ENCODE peak calls at places on chromosomes 2 and 18, in ten cellular contexts. One of them, this sample, is unnamed.

GRCh38 chr2:99398303-99398702 is 61.1 kb downstream of the EIF5B start:
- DNase-seq in NCI-H146: no peak
- DNase-seq in fibroblast of the aortic adventitia: no peak
- DNase-seq in stimulated activated naive CD4-positive, alpha-beta T cell: no peak
- DNase-seq in NCI-H2171 treated with DMSO at 0.1 percent for 48 hours: no peak
- DNase-seq in T-helper 1 cell: no peak
- DNase-seq in neuronal stem cell: no peak
- DNase-seq in skeletal muscle cell: no peak
- DNase-seq in transverse colon: no peak
- DNase-seq in mucosa of descending colon: no peak
- DNase-seq in this sample: no peak

GRCh38 chr2:230713331-230714121 is 884 bp downstream of the CAB39 start:
- DNase-seq in transverse colon: peak
- DNase-seq in T-helper 1 cell: peak
- DNase-seq in stimulated activated naive CD4-positive, alpha-beta T cell: peak
- DNase-seq in skeletal muscle cell: no peak
- DNase-seq in NCI-H2171 treated with DMSO at 0.1 percent for 48 hours: no peak
- DNase-seq in mucosa of descending colon: peak
- DNase-seq in fibroblast of the aortic adventitia: peak
- DNase-seq in neuronal stem cell: peak
- DNase-seq in NCI-H146: peak
- DNase-seq in this sample: peak

GRCh38 chr2:84823229-84823628 is 57.7 kb downstream of the TRABD2A start:
- DNase-seq in transverse colon: no peak
- DNase-seq in fibroblast of the aortic adventitia: no peak
- DNase-seq in stimulated activated naive CD4-positive, alpha-beta T cell: no peak
- DNase-seq in T-helper 1 cell: no peak
- DNase-seq in NCI-H146: no peak
- DNase-seq in NCI-H2171 treated with DMSO at 0.1 percent for 48 hours: no peak
- DNase-seq in neuronal stem cell: no peak
- DNase-seq in skeletal muscle cell: no peak
- DNase-seq in mucosa of descending colon: no peak
- DNase-seq in this sample: no peak

GRCh38 chr2:150091896-150092295 is 395.6 kb downstream of the RND3 start:
- DNase-seq in fibroblast of the aortic adventitia: no peak
- DNase-seq in stimulated activated naive CD4-positive, alpha-beta T cell: no peak
- DNase-seq in T-helper 1 cell: no peak
- DNase-seq in neuronal stem cell: no peak
- DNase-seq in NCI-H2171 treated with DMSO at 0.1 percent for 48 hours: no peak
- DNase-seq in mucosa of descending colon: no peak
- DNase-seq in transverse colon: no peak
- DNase-seq in skeletal muscle cell: no peak
- DNase-seq in NCI-H146: no peak
- DNase-seq in this sample: no peak

GRCh38 chr2:140863713-140864112 is 1267.1 kb downstream of the LRP1B start:
- DNase-seq in mucosa of descending colon: no peak
- DNase-seq in skeletal muscle cell: peak
- DNase-seq in fibroblast of the aortic adventitia: peak
- DNase-seq in NCI-H146: peak
- DNase-seq in neuronal stem cell: peak
- DNase-seq in NCI-H2171 treated with DMSO at 0.1 percent for 48 hours: peak
- DNase-seq in transverse colon: no peak
- DNase-seq in stimulated activated naive CD4-positive, alpha-beta T cell: no peak
- DNase-seq in T-helper 1 cell: no peak
- DNase-seq in this sample: no peak

GRCh38 chr18:3037423-3037915 is 24.5 kb upstream of the LPIN2 start:
- DNase-seq in stimulated activated naive CD4-positive, alpha-beta T cell: no peak
- DNase-seq in NCI-H2171 treated with DMSO at 0.1 percent for 48 hours: no peak
- DNase-seq in fibroblast of the aortic adventitia: peak
- DNase-seq in skeletal muscle cell: peak
- DNase-seq in transverse colon: peak
- DNase-seq in NCI-H146: peak
- DNase-seq in neuronal stem cell: no peak
- DNase-seq in mucosa of descending colon: no peak
- DNase-seq in T-helper 1 cell: no peak
- DNase-seq in this sample: no peak

GRCh38 chr18:77899972-77900754 is 650.5 kb downstream of the GALR1 start:
- DNase-seq in transverse colon: peak
- DNase-seq in fibroblast of the aortic adventitia: no peak
- DNase-seq in NCI-H146: peak
- DNase-seq in neuronal stem cell: peak
- DNase-seq in NCI-H2171 treated with DMSO at 0.1 percent for 48 hours: peak
- DNase-seq in mucosa of descending colon: peak
- DNase-seq in stimulated activated naive CD4-positive, alpha-beta T cell: no peak
- DNase-seq in T-helper 1 cell: peak
- DNase-seq in skeletal muscle cell: no peak
- DNase-seq in this sample: peak

GRCh38 chr2:144547512-144547911 is 27.6 kb upstream of the ZEB2 start:
- DNase-seq in T-helper 1 cell: no peak
- DNase-seq in fibroblast of the aortic adventitia: no peak
- DNase-seq in NCI-H146: no peak
- DNase-seq in transverse colon: no peak
- DNase-seq in mucosa of descending colon: no peak
- DNase-seq in neuronal stem cell: no peak
- DNase-seq in stimulated activated naive CD4-positive, alpha-beta T cell: no peak
- DNase-seq in skeletal muscle cell: no peak
- DNase-seq in NCI-H2171 treated with DMSO at 0.1 percent for 48 hours: no peak
- DNase-seq in this sample: no peak

GRCh38 chr2:235402444-235402843 is 91.4 kb upstream of the AGAP1 start:
- DNase-seq in fibroblast of the aortic adventitia: no peak
- DNase-seq in mucosa of descending colon: no peak
- DNase-seq in stimulated activated naive CD4-positive, alpha-beta T cell: no peak
- DNase-seq in T-helper 1 cell: no peak
- DNase-seq in neuronal stem cell: no peak
- DNase-seq in NCI-H2171 treated with DMSO at 0.1 percent for 48 hours: no peak
- DNase-seq in transverse colon: no peak
- DNase-seq in skeletal muscle cell: no peak
- DNase-seq in NCI-H146: no peak
- DNase-seq in this sample: no peak